ENCODE peak calls at places on chromosomes 5 and 9, in nine cellular contexts. N is effector memory CD8-positive, alpha-beta T cell; Q is activated CD8-positive, alpha-beta memory T cell treated with anti-CD3 and anti-CD28 coated beads for 24 hours; T is activated CD4-positive, alpha-beta memory T cell treated with anti-CD3 and anti-CD28 coated beads for 36 hours; O is right atrium auricular region; F is dermis blood vessel endothelial cell; A is NCI-H446 treated with DMSO at 0.1 percent for 48 hours; P is NCI-H1092; L is stimulated activated CD4-positive, alpha-beta T cell treated with anti-CD3 and anti-CD28 coated beads, Interleukin-1b, Interleukin-23, amount 100 ng/mL, for 24 hours. I is an unnamed sample.

GRCh38 chr9:34961574-34962480 is 3.7 kb downstream of the PHF24 start:
- DNase-seq in N (no peak), Q (no peak), T (peak; percentile 46), O (no peak), F (peak; percentile 74), A (no peak), P (no peak), L (no peak), I (no peak)

GRCh38 chr9:70479880-70480291 is 65.4 kb upstream of the KLF9 start:
- DNase-seq in N (no peak), Q (no peak), T (no peak), O (no peak), F (peak; percentile 21), A (no peak), P (peak; percentile 57), L (no peak), I (no peak)

GRCh38 chr5:2393556-2393955 is 357.9 kb downstream of the IRX2 start:
- DNase-seq in N (no peak), Q (no peak), T (no peak), O (no peak), F (no peak), A (no peak), P (no peak), L (no peak), I (no peak)

GRCh38 chr5:135240283-135240633 is 158.8 kb downstream of the MACROH2A1 start:
- DNase-seq in N (no peak), Q (peak; percentile 32), T (peak; percentile 5), O (peak; percentile 43), F (no peak), A (no peak), P (no peak), L (no peak), I (no peak)

GRCh38 chr5:78569441-78569840 is 79.1 kb downstream of the LHFPL2 start:
- DNase-seq in N (no peak), Q (no peak), T (no peak), O (peak; percentile 78), F (peak; percentile 67), A (no peak), P (peak; percentile 38), L (no peak), I (no peak)

GRCh38 chr5:122195784-122196394 is 66.5 kb downstream of the ZNF474 start:
- DNase-seq in N (no peak), Q (no peak), T (no peak), O (no peak), F (peak; percentile 71), A (peak; percentile 82), P (peak; percentile 23), L (no peak), I (no peak)

GRCh38 chr9:70229026-70229425 is 29.8 kb upstream of the SMC5 start:
- DNase-seq in N (no peak), Q (no peak), T (no peak), O (peak; percentile 61), F (no peak), A (no peak), P (peak; percentile 23), L (no peak), I (no peak)

GRCh38 chr9:118522093-118523028 is 818.2 kb downstream of the TLR4 start:
- DNase-seq in N (no peak), Q (no peak), T (peak; percentile 19), O (no peak), F (peak; percentile 91), A (no peak), P (peak; percentile 37), L (no peak), I (peak; percentile 18)

GRCh38 chr9:36337865-36338264 is 62.2 kb downstream of the RNF38 start:
- DNase-seq in N (no peak), Q (no peak), T (no peak), O (no peak), F (peak; percentile 53), A (no peak), P (no peak), L (no peak), I (no peak)

GRCh38 chr5:60700347-60700815 is 415 bp upstream of the DEPDC1B start:
- DNase-seq in N (no peak), Q (no peak), T (no peak), O (no peak), F (no peak), A (no peak), P (peak; percentile 7), L (no peak), I (peak; percentile 6)

GRCh38 chr5:151664694-151665583 is 21.8 kb downstream of the SPARC start:
- DNase-seq in N (no peak), Q (no peak), T (no peak), O (no peak), F (peak; percentile 90), A (no peak), P (no peak), L (no peak), I (no peak)

GRCh38 chr5:6576861-6577501 is 55.9 kb downstream of the NSUN2 start:
- DNase-seq in N (no peak), Q (no peak), T (peak; percentile 26), O (peak; percentile 59), F (peak; percentile 79), A (no peak), P (peak; percentile 56), L (no peak), I (no peak)

GRCh38 chr5:130605200-130605599 is 559.9 kb downstream of the HINT1 start:
- DNase-seq in N (no peak), Q (no peak), T (no peak), O (no peak), F (no peak), A (no peak), P (no peak), L (no peak), I (no peak)

GRCh38 chr9:110255417-110256141 is 728 bp downstream of the TXN start:
- DNase-seq in N (peak; percentile 11), Q (peak; percentile 85), T (peak; percentile 79), O (peak; percentile 74), F (peak; percentile 47), A (no peak), P (no peak), L (peak; percentile 38), I (peak; percentile 49)

GRCh38 chr9:93648181-93648580 is 71.8 kb downstream of the PHF2 start:
- DNase-seq in N (no peak), Q (no peak), T (no peak), O (peak; percentile 16), F (no peak), A (no peak), P (no peak), L (no peak), I (no peak)

GRCh38 chr5:172640822-172641358 is at the start of gene NEURL1B:
- DNase-seq in N (no peak), Q (peak; percentile 61), T (peak; percentile 62), O (peak; percentile 73), F (peak; percentile 55), A (peak; percentile 56), P (peak; percentile 55), L (peak; percentile 7), I (no peak)

GRCh38 chr5:141757402-141757801 is 75.4 kb upstream of the ARAP3 start:
- DNase-seq in N (no peak), Q (no peak), T (no peak), O (no peak), F (peak; percentile 82), A (no peak), P (no peak), L (no peak), I (no peak)

GRCh38 chr9:121545148-121545874 is 45.7 kb upstream of the GGTA1 start:
- DNase-seq in N (no peak), Q (no peak), T (no peak), O (no peak), F (no peak), A (no peak), P (no peak), L (no peak), I (no peak)

GRCh38 chr5:55371145-55371544 is 63.4 kb downstream of the MTREX start:
- DNase-seq in N (no peak), Q (no peak), T (no peak), O (no peak), F (no peak), A (no peak), P (no peak), L (no peak), I (no peak)

GRCh38 chr9:34589656-34590375 is at the start of gene CNTFR:
- DNase-seq in N (no peak), Q (no peak), T (peak; percentile 15), O (no peak), F (no peak), A (no peak), P (peak; percentile 75), L (no peak), I (no peak)

GRCh38 chr5:151239237-151239861 is 13.6 kb upstream of the GM2A start:
- DNase-seq in N (no peak), Q (peak; percentile 86), T (peak; percentile 67), O (peak; percentile 91), F (peak; percentile 70), A (no peak), P (no peak), L (peak; percentile 50), I (no peak)

GRCh38 chr5:179259731-179260323 is 85.4 kb downstream of the ADAMTS2 start:
- DNase-seq in N (no peak), Q (peak; percentile 32), T (no peak), O (peak; percentile 56), F (no peak), A (no peak), P (no peak), L (no peak), I (no peak)

GRCh38 chr5:141208478-141208877 is at the start of gene PCDHB12:
- DNase-seq in N (no peak), Q (no peak), T (no peak), O (no peak), F (peak; percentile 42), A (no peak), P (no peak), L (no peak), I (no peak)